ENCODE peak calls at places on chromosomes 6 and 20, in eight cellular contexts. O is Peyer's patch, B is IMR-90, G is uterus, H is adrenal gland, U is endothelial cell of umbilical vein, M is HCT116, T is HepG2. C is an unnamed sample.

GRCh38 chr20:21575167-21575566 is 61.3 kb upstream of the NKX2-2 start:
- DNase-seq in H (no peak), T (no peak), B (no peak), M (no peak), U (no peak), O (no peak), G (no peak), C (no peak)

GRCh38 chr6:43636312-43636667 is 650 bp downstream of the MAD2L1BP start:
- DNase-seq in G (no peak), B (peak; percentile 11), T (no peak), U (no peak), O (no peak), H (no peak), M (no peak), C (no peak)

GRCh38 chr6:51350308-51350904 is 531.7 kb downstream of the TFAP2B start:
- DNase-seq in O (no peak), U (no peak), G (no peak), B (no peak), H (no peak), T (no peak), M (no peak), C (no peak)

GRCh38 chr6:5469101-5469846 is 208.0 kb downstream of the FARS2 start:
- DNase-seq in U (no peak), T (no peak), B (no peak), G (no peak), O (no peak), M (no peak), H (no peak), C (no peak)

GRCh38 chr20:57474816-57475215 is 50.1 kb downstream of the CTCFL start:
- DNase-seq in O (peak; percentile 55), U (no peak), T (no peak), B (no peak), G (no peak), H (no peak), M (no peak), C (no peak)

GRCh38 chr6:160036790-160037206 is 67.9 kb downstream of the IGF2R start:
- DNase-seq in O (no peak), G (peak; percentile 56), T (no peak), U (no peak), H (peak; percentile 58), B (peak; percentile 87), M (no peak), C (peak; percentile 53)

GRCh38 chr6:134585529-134585873 is 267.6 kb upstream of the SGK1 start:
- DNase-seq in G (no peak), M (no peak), B (no peak), U (no peak), T (no peak), O (no peak), H (peak; percentile 6), C (no peak)

GRCh38 chr20:4989570-4989969 is 11.7 kb downstream of the SLC23A2 start:
- DNase-seq in U (no peak), M (no peak), B (no peak), T (no peak), G (no peak), O (peak; percentile 77), H (peak; percentile 60), C (no peak)

GRCh38 chr6:25971187-25971811 is 8.7 kb downstream of the TRIM38 start:
- DNase-seq in U (peak; percentile 90), M (peak; percentile 73), H (peak; percentile 76), T (peak; percentile 29), G (peak; percentile 56), B (peak; percentile 92), O (no peak), C (no peak)

GRCh38 chr6:57257911-57258541 is 35.9 kb upstream of the RAB23 start:
- DNase-seq in B (peak; percentile 84), O (no peak), U (peak; percentile 12), H (no peak), G (peak; percentile 37), T (no peak), M (no peak), C (no peak)

GRCh38 chr6:90818163-90818562 is 231.3 kb upstream of the MAP3K7 start:
- DNase-seq in U (no peak), O (no peak), G (no peak), B (no peak), M (no peak), H (no peak), T (no peak), C (no peak)

GRCh38 chr6:108116781-108117426 is 42.4 kb upstream of the OSTM1 start:
- DNase-seq in H (no peak), O (no peak), M (no peak), U (no peak), T (no peak), B (no peak), G (no peak), C (no peak)

DNA sequence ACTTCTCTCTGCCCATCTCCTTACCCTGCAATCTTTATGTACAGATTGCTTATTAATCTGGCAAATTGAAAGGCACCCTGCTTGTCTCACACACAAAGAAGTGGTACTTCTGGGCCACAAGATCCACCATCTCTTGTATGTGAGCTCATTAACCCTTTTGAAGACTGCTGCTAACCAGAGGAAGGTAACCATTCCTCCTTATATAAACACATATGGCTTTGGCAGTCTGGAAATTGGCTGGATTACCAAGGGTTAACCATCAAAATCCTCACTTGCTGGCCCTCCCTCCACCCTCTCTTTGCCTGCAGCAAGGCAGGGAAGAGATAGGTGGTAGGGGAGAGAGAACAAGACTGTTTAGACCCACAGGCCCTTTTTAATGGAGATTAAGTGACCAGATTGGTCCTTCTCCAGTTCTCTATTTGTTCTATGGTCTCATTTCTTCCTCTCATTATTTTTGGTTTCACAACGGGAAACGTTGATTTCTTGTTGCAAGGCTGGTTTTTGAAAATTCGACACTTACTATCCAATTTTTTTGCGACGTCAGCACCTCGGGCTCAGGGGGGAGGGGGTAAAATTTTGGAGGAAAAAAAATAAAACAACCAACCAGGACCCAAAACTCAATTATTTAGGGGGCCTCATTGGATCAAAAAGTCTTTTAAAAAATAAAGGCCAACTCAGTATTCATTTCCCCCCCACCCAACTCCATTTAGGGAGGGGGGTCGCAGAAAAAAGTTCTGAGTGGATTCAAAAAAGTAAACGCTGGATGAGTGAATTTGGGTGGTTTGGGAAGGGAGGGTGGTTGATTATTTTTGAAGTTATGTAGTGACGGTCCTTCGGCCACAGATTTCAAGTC is 859 bp downstream of the PPP1R10 start:
- DNase-seq in O (no peak), M (no peak), T (peak; percentile 61), U (peak; percentile 43), B (no peak), G (no peak), H (peak; percentile 40), C (no peak)
- TF ChIP-seq POLR2A in O (no peak), M (peak; percentile 73), T (peak; percentile 84), U (no peak), B (peak; percentile 84), G (no peak), H (peak; percentile 33), C (no peak)

DNA sequence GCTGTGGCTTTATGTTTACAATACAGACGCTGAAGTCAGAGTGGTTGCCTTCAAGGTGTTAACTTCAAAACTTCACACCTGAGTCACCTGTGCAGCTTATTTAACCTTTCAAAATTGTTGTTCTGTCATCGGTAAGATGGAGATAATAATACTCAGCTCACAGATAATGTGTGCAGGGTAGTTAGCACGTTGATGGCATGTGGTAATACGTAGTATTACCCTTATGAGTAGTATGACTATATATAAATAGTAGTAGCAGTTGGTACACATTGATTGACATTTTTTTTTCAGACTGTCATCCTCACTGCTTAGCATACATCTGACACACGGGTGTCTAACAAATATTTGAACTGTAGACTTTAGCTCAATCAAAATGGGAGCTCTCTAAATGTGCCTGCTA is 11.0 kb upstream of the MROH8 start:
- DNase-seq in B (no peak), H (no peak), O (no peak), U (no peak), T (no peak), G (no peak), M (no peak), C (no peak)
- H3K4me1 ChIP-seq in B (no peaks in the 10 kb centered on the region), H (peaks cover 41% of the 10 kb centered on the region), O (peaks cover 18% of the 10 kb centered on the region), U (no peaks in the 10 kb centered on the region), T (peaks cover 30% of the 10 kb centered on the region), G (no peaks in the 10 kb centered on the region), M (peaks cover 7% of the 10 kb centered on the region), C (peaks cover 47% of the 10 kb centered on the region)

GRCh38 chr20:6122873-6123649 is at the start of gene FERMT1:
- DNase-seq in O (peak; percentile 73), M (peak; percentile 78), T (peak; percentile 84), U (peak; percentile 31), G (peak; percentile 55), H (peak; percentile 73), B (peak; percentile 54), C (no peak)
- H3K27ac ChIP-seq in O (peak within 1 kb of the TSS; percentile 25), M (peak within 1 kb of the TSS; percentile 92), T (peak within 1 kb of the TSS; percentile 76), U (no peak within 1 kb of the TSS), G (peak within 1 kb of the TSS; percentile 69), H (peak within 1 kb of the TSS; percentile 86), B (peak within 1 kb of the TSS; percentile 34), C (no peak within 1 kb of the TSS)

GRCh38 chr20:58650181-58650775 is 805 bp upstream of the STX16 start:
- DNase-seq in H (peak; percentile 20), U (no peak), M (no peak), G (peak; percentile 57), B (no peak), T (no peak), O (peak; percentile 56), C (no peak)
- TF ChIP-seq POLR2A in H (peak; percentile 14), U (no peak), M (no peak), G (no peak), B (no peak), T (no peak), O (no peak), C (no peak)

DNA sequence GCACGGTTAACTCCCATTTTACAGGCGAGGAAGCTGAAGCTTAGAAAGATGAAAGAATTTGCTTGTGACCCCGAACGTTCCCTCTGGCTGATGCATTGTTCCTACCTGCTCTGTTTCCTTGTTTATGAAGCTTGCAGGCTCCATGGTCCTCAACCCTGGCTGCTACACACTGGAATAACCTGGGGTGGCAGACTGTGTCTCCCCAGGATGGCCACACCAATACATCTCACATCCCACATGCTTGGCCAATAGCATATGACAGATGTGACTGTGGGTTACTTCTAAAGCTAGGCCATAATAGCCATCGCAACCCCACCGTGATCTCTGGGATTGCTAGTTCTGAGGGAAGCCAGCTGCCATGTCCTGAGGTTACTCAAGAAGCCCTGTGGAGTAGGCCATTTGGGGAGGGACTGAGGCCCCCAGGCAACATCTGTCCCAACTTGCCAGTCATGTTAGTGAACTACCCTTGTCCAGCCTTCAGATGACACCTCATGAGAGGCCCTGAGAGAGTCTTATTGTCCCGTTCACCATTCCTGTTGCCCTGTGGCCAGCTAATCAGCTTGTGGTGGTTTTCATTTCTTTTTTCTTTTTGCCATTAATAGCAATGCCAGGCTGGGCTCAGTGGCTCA is 6.7 kb upstream of the FAM110A start:
- DNase-seq in U (no peak), O (peak; percentile 23), M (no peak), G (no peak), H (no peak), B (no peak), T (no peak), C (no peak)
- H3K4me1 ChIP-seq in U (no peaks in the 10 kb centered on the region), O (peaks cover 24% of the 10 kb centered on the region), M (no peaks in the 10 kb centered on the region), G (no peaks in the 10 kb centered on the region), H (no peaks in the 10 kb centered on the region), B (peaks cover 4% of the 10 kb centered on the region), T (peaks cover 7% of the 10 kb centered on the region), C (peaks cover 16% of the 10 kb centered on the region)

GRCh38 chr6:18265099-18265372 is 706 bp upstream of the DEK start:
- DNase-seq in O (no peak), H (no peak), T (no peak), M (no peak), U (no peak), G (no peak), B (no peak), C (no peak)
- H3K27ac ChIP-seq in O (peak overlapping the region; percentile 98), H (peak overlapping the region; percentile 99), T (peak overlapping the region; percentile 57), M (peak overlapping the region; percentile 85), U (peak overlapping the region; percentile 93), G (peak overlapping the region; percentile 100), B (peak overlapping the region; percentile 33), C (peak overlapping the region; percentile 100)